ENCODE peak calls at places on chromosomes 11 and 22, in eight cellular contexts. F is transverse colon, I is RWPE1, J is upper lobe of right lung, S is endothelial cell of umbilical vein, B is cardiac fibroblast, L is esophagus muscularis mucosa, K is MM.1S. T is an unnamed sample.

GRCh38 chr11:93166867-93167266 is 30.9 kb downstream of the SLC36A4 start:
- DNase-seq in L (no peak), I (no peak), S (peak; percentile 18), K (no peak), B (no peak), J (no peak), F (no peak), T (no peak)

GRCh38 chr22:47031628-47031915 is 269.1 kb downstream of the TBC1D22A start:
- DNase-seq in I (no peak), L (no peak), S (no peak), F (no peak), B (no peak), J (peak; percentile 53), K (no peak), T (no peak)

GRCh38 chr22:24761888-24762675 is 12.4 kb downstream of the PIWIL3 start:
- DNase-seq in K (no peak), L (no peak), B (peak; percentile 38), S (peak; percentile 68), F (no peak), I (no peak), J (no peak), T (no peak)

GRCh38 chr11:82924522-82925224 is 23.1 kb downstream of the DDIAS start:
- DNase-seq in L (no peak), I (no peak), S (no peak), B (no peak), J (no peak), K (no peak), F (no peak), T (no peak)

GRCh38 chr22:21445437-21446127 is 21.6 kb upstream of the TMEM191C start:
- DNase-seq in L (no peak), K (no peak), B (no peak), S (no peak), J (peak; percentile 61), F (no peak), I (no peak), T (no peak)

GRCh38 chr11:73308003-73308962 is at the start of gene ARHGEF17:
- DNase-seq in J (peak; percentile 89), K (no peak), S (peak; percentile 89), B (no peak), I (peak; percentile 72), L (no peak), F (peak; percentile 72), T (no peak)

GRCh38 chr22:21726650-21727049 is 8.9 kb downstream of the YPEL1 start:
- DNase-seq in B (no peak), K (peak; percentile 36), J (no peak), S (no peak), F (peak; percentile 17), L (no peak), I (no peak), T (no peak)

GRCh38 chr11:93267383-93267782 is 63.2 kb upstream of the DEUP1 start:
- DNase-seq in S (no peak), J (peak; percentile 61), B (no peak), F (no peak), L (no peak), K (no peak), I (no peak), T (no peak)

GRCh38 chr11:121931121-121931520 is 184.9 kb downstream of the BLID start:
- DNase-seq in L (no peak), K (no peak), S (no peak), J (no peak), F (no peak), B (no peak), I (no peak), T (no peak)

GRCh38 chr22:39661842-39662676 is 91.5 kb downstream of the CACNA1I start:
- DNase-seq in S (no peak), F (peak; percentile 70), J (no peak), I (peak; percentile 58), B (no peak), K (no peak), L (no peak), T (no peak)

GRCh38 chr11:47992959-47993820 is 12.8 kb downstream of the PTPRJ start:
- DNase-seq in J (no peak), L (no peak), K (no peak), B (peak; percentile 86), F (peak; percentile 46), S (peak; percentile 22), I (no peak), T (peak; percentile 72)

GRCh38 chr11:68325183-68325893 is 12.9 kb downstream of the LRP5 start:
- DNase-seq in J (no peak), K (no peak), I (no peak), F (no peak), S (no peak), B (no peak), L (no peak), T (no peak)
- TF ChIP-seq CTCF in J (no peak), K (no peak), I (no peak), F (no peak), S (no peak), B (no peak), L (no peak), T (no peak)

GRCh38 chr22:49994361-49995058 is 18.1 kb downstream of the IL17REL start:
- DNase-seq in J (peak; percentile 58), B (no peak), K (no peak), L (no peak), S (no peak), F (peak; percentile 6), I (no peak), T (no peak)

GRCh38 chr22:49995059-49995412 is 17.5 kb downstream of the IL17REL start:
- DNase-seq in K (no peak), B (no peak), I (no peak), F (peak; percentile 5), L (no peak), J (peak; percentile 57), S (no peak), T (no peak)

GRCh38 chr22:49991907-49992533 is 20.5 kb downstream of the IL17REL start:
- DNase-seq in J (peak; percentile 29), F (no peak), K (no peak), I (no peak), L (no peak), S (no peak), B (no peak), T (no peak)

GRCh38 chr22:49992921-49993648 is 19.5 kb downstream of the IL17REL start:
- DNase-seq in S (peak; percentile 43), L (no peak), J (peak; percentile 88), F (peak; percentile 83), I (no peak), K (peak; percentile 64), B (peak; percentile 60), T (peak; percentile 62)

GRCh38 chr22:49993649-49994360 is 18.8 kb downstream of the IL17REL start:
- DNase-seq in J (peak; percentile 48), K (no peak), S (no peak), I (no peak), L (no peak), F (no peak), B (no peak), T (no peak)
- TF ChIP-seq CTCF in J (no peak), K (no peak), S (no peak), I (peak; percentile 18), L (no peak), F (no peak), B (no peak), T (no peak)

DNA sequence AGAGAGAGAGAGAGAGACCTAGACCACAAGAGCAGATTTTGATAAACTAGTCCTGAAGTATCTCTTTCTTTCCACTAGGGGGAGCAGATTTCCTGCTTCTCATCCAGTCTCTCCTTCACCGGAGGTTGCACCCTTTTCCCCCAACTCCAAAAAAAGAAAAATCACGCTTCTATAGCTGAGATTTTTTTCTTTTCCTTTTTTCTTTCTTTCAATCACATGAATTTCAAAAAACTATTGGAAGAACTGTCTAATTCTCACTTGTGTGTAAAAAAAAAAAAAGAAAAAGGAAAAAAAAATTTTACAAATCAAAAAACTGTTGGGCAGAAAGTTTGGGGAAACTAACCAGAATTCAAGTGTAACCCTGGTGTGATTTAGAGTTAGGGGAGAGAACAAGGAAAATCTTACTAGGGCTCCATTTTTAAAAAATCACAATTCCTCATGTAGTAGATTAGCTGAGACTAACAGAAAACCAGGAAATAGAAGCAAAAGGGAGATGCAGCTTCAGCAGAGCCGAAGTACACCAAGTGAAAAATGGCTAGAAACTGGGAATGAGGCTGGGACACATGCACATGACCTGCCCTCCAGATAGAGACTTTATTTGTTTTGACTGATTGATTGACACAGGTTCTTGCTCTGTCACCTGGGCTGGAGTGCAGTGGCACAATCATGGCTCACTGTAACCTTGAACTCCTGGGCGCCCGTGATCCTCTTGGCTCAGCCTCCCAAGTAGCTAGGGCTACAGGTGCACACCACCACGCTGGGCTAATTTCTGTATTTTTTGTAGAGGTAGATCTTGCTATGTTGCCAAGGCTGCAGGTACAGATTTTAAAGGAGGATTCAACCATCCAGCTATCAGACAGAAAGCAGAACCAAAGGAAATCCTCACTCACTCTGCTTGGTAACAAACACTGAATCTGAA is 27.1 kb downstream of the SDHD start:
- DNase-seq in F (no peak), I (peak; percentile 48), S (peak; percentile 39), B (peak; percentile 79), K (peak; percentile 47), J (no peak), L (no peak), T (no peak)
- TF ChIP-seq CTCF in F (peak; percentile 68), I (peak; percentile 45), S (peak; percentile 41), B (peak; percentile 65), K (peak; percentile 52), J (peak; percentile 72), L (peak; percentile 63), T (peak; percentile 80)

GRCh38 chr11:61104963-61105362 is 2.7 kb downstream of the CD5 start:
- DNase-seq in J (peak; percentile 30), F (no peak), S (no peak), I (no peak), L (no peak), B (no peak), K (no peak), T (no peak)
- TF ChIP-seq CTCF in J (no peak), F (no peak), S (no peak), I (no peak), L (no peak), B (no peak), K (no peak), T (no peak)

GRCh38 chr11:111253131-111253530 is 7.6 kb downstream of the POU2AF2 start:
- DNase-seq in J (no peak), L (no peak), S (no peak), I (no peak), K (no peak), F (no peak), B (no peak), T (no peak)

GRCh38 chr11:111253630-111254029 is 8.1 kb downstream of the POU2AF2 start:
- DNase-seq in K (no peak), F (no peak), S (no peak), J (no peak), I (no peak), B (no peak), L (no peak), T (no peak)
- TF ChIP-seq CTCF in K (no peak), F (no peak), S (no peak), J (no peak), I (no peak), B (no peak), L (no peak), T (no peak)

T was measured in CD14-positive monocyte.